ENCODE peak calls at places on chromosomes 16 and 17, in four cellular contexts. One of them, this sample, is unnamed.

GRCh38 chr16:9138731-9139501 is 47.5 kb downstream of the HAPSTR1 start:
- DNase-seq in Peyer's patch: peak; percentile 85
- DNase-seq in right cardiac atrium: peak; percentile 85
- DNase-seq in cardiac muscle cell: peak; percentile 73
- DNase-seq in this sample: peak; percentile 84

GRCh38 chr17:82832411-82832810 is 7.4 kb downstream of the ZNF750 start:
- DNase-seq in Peyer's patch: no peak
- DNase-seq in right cardiac atrium: no peak
- DNase-seq in cardiac muscle cell: no peak
- DNase-seq in this sample: peak; percentile 47

GRCh38 chr17:61349350-61349749 is 50.3 kb upstream of the TBX2 start:
- DNase-seq in Peyer's patch: no peak
- DNase-seq in right cardiac atrium: no peak
- DNase-seq in cardiac muscle cell: no peak
- DNase-seq in this sample: no peak

GRCh38 chr16:79612207-79612606 is 11.7 kb upstream of the MAF start:
- DNase-seq in Peyer's patch: no peak
- DNase-seq in right cardiac atrium: no peak
- DNase-seq in cardiac muscle cell: no peak
- DNase-seq in this sample: no peak

GRCh38 chr17:21287703-21288449 is 3.4 kb downstream of the MAP2K3 start:
- DNase-seq in Peyer's patch: peak; percentile 99
- DNase-seq in right cardiac atrium: peak; percentile 98
- DNase-seq in cardiac muscle cell: peak; percentile 97
- DNase-seq in this sample: peak; percentile 98

GRCh38 chr16:727291-727977 is 528 bp downstream of the HAGHL start:
- DNase-seq in Peyer's patch: peak; percentile 78
- DNase-seq in right cardiac atrium: no peak
- DNase-seq in cardiac muscle cell: no peak
- DNase-seq in this sample: no peak

GRCh38 chr17:290626-291025 is 62.0 kb downstream of the RPH3AL start:
- DNase-seq in Peyer's patch: peak; percentile 24
- DNase-seq in right cardiac atrium: peak; percentile 22
- DNase-seq in cardiac muscle cell: no peak
- DNase-seq in this sample: peak; percentile 27

GRCh38 chr16:27698266-27698665 is 148.3 kb downstream of the KATNIP start:
- DNase-seq in Peyer's patch: peak; percentile 43
- DNase-seq in right cardiac atrium: no peak
- DNase-seq in cardiac muscle cell: no peak
- DNase-seq in this sample: peak; percentile 52

GRCh38 chr16:85673529-85674417 is 15.0 kb downstream of the GINS2 start:
- DNase-seq in Peyer's patch: no peak
- DNase-seq in right cardiac atrium: peak; percentile 85
- DNase-seq in cardiac muscle cell: peak; percentile 82
- DNase-seq in this sample: peak; percentile 86

GRCh38 chr17:69417545-69418483 is 3.3 kb downstream of the MAP2K6 start:
- DNase-seq in Peyer's patch: no peak
- DNase-seq in right cardiac atrium: no peak
- DNase-seq in cardiac muscle cell: no peak
- DNase-seq in this sample: no peak

GRCh38 chr17:71936977-71937376 is 183.8 kb upstream of the SOX9 start:
- DNase-seq in Peyer's patch: no peak
- DNase-seq in right cardiac atrium: no peak
- DNase-seq in cardiac muscle cell: no peak
- DNase-seq in this sample: no peak

GRCh38 chr17:13088666-13089065 is 70.8 kb upstream of the ELAC2 start:
- DNase-seq in Peyer's patch: no peak
- DNase-seq in right cardiac atrium: no peak
- DNase-seq in cardiac muscle cell: no peak
- DNase-seq in this sample: no peak

GRCh38 chr17:76063880-76064546 is 8.3 kb downstream of the SRP68 start:
- DNase-seq in Peyer's patch: no peak
- DNase-seq in right cardiac atrium: no peak
- DNase-seq in cardiac muscle cell: no peak
- DNase-seq in this sample: peak; percentile 3

GRCh38 chr16:87936375-87937230 is at the start of gene CA5A:
- DNase-seq in Peyer's patch: no peak
- DNase-seq in right cardiac atrium: no peak
- DNase-seq in cardiac muscle cell: no peak
- DNase-seq in this sample: no peak

GRCh38 chr16:2339521-2340484 is 725 bp downstream of the ABCA3 start:
- DNase-seq in Peyer's patch: peak; percentile 61
- DNase-seq in right cardiac atrium: peak; percentile 84
- DNase-seq in cardiac muscle cell: peak; percentile 12
- DNase-seq in this sample: peak; percentile 89

DNA sequence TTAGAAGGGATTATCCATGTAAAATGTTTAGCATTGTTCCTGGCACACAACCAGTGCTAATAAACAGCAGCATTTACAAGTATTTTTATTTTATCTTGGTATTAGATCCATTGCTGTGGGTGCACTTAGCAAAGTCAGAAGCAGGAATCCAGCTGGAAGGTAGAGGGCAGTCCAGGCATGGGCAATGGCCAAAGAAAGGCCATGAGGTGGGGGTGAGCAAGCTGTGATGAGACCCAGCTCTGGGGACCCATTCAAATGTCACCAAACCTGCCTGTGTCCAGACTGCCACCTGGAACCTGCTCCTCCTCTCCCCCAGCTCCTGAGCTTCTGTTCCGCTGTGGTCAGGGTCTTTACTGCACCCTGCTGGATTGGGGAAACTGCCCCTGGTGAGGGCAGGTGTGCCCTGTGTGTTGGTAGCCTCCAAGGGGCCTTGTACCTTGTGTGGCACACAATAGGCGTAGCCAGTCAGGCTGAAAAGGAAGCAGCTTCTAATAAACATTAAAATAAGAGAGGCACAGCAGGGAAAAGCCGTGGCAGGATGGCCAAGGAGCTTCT is 118.0 kb upstream of the CRHR1 start:
- DNase-seq in Peyer's patch: no peak
- DNase-seq in right cardiac atrium: no peak
- DNase-seq in cardiac muscle cell: no peak
- DNase-seq in this sample: no peak
- H3K27ac ChIP-seq in Peyer's patch: no peak overlapping the region
- H3K27ac ChIP-seq in right cardiac atrium: no peak overlapping the region
- H3K27ac ChIP-seq in cardiac muscle cell: no peak overlapping the region
- H3K27ac ChIP-seq in this sample: no peak overlapping the region

GRCh38 chr17:74453665-74454196 is 12.7 kb upstream of the CD300A start:
- DNase-seq in Peyer's patch: peak; percentile 93
- DNase-seq in right cardiac atrium: no peak
- DNase-seq in cardiac muscle cell: no peak
- DNase-seq in this sample: no peak
- H3K4me3 ChIP-seq in Peyer's patch: peak overlapping the region; percentile 48
- H3K4me3 ChIP-seq in right cardiac atrium: peak overlapping the region; percentile 54
- H3K4me3 ChIP-seq in cardiac muscle cell: peak overlapping the region; percentile 26
- H3K4me3 ChIP-seq in this sample: peak overlapping the region; percentile 50

DNA sequence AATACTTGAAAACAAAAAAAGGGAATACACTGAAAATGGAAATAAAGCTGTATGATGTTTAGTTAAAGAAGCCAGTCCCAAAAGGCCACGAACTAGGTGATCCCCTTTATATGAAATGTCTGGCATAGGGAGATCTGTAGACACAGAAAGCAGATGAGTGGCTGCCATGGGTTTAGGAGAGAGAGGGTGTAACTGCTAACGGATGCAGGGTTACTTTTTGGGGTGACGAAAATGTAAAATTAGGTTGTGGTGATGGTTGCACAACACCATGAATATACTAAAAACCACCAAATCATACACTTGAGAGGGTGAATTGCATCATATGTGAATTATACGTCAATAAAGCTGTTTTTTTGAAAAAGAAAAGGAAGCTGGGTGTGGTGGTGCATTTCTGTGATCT is 99.6 kb downstream of the ADCY9 start:
- DNase-seq in Peyer's patch: no peak
- DNase-seq in right cardiac atrium: no peak
- DNase-seq in cardiac muscle cell: peak; percentile 58
- DNase-seq in this sample: no peak
- H3K4me1 ChIP-seq in Peyer's patch: peaks cover 64% of the 10 kb centered on the region
- H3K4me1 ChIP-seq in right cardiac atrium: peaks cover 3% of the 10 kb centered on the region
- H3K4me1 ChIP-seq in cardiac muscle cell: no peaks in the 10 kb centered on the region
- H3K4me1 ChIP-seq in this sample: peaks cover 25% of the 10 kb centered on the region

GRCh38 chr16:73063284-73063733 is 15.4 kb upstream of the ZFHX3 start:
- DNase-seq in Peyer's patch: no peak
- DNase-seq in right cardiac atrium: peak; percentile 55
- DNase-seq in cardiac muscle cell: no peak
- DNase-seq in this sample: no peak

GRCh38 chr16:73062640-73063283 is 14.8 kb upstream of the ZFHX3 start:
- DNase-seq in Peyer's patch: no peak
- DNase-seq in right cardiac atrium: peak; percentile 57
- DNase-seq in cardiac muscle cell: peak; percentile 14
- DNase-seq in this sample: no peak

GRCh38 chr16:73064227-73064995 is 16.5 kb upstream of the ZFHX3 start:
- DNase-seq in Peyer's patch: peak; percentile 46
- DNase-seq in right cardiac atrium: peak; percentile 72
- DNase-seq in cardiac muscle cell: peak; percentile 88
- DNase-seq in this sample: no peak

GRCh38 chr16:73064996-73065349 is 17.0 kb upstream of the ZFHX3 start:
- DNase-seq in Peyer's patch: peak; percentile 45
- DNase-seq in right cardiac atrium: peak; percentile 75
- DNase-seq in cardiac muscle cell: no peak
- DNase-seq in this sample: no peak

DNA sequence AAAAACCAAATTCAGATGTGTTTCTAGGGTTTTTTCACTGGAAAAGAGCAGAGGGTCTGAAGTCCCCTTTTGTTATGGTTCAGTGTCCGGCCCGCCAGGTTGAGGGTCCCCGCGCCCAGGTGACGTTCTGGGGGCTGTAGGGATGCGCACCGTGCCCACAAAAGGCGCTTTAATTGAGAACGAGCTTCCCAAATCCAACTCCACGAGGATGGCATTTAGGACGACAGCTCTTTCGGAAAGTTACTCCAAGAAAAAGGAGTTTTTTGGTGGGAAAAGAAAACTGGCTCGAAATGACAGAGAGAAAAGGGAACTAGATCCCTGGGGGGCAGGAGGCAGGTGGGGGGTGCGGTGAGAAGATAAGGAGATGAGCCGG is 15.9 kb upstream of the ZFHX3 start:
- DNase-seq in Peyer's patch: no peak
- DNase-seq in right cardiac atrium: no peak
- DNase-seq in cardiac muscle cell: no peak
- DNase-seq in this sample: no peak
- H3K27ac ChIP-seq in Peyer's patch: no peak overlapping the region
- H3K27ac ChIP-seq in right cardiac atrium: peak overlapping the region; percentile 10
- H3K27ac ChIP-seq in cardiac muscle cell: no peak overlapping the region
- H3K27ac ChIP-seq in this sample: peak overlapping the region; percentile 67

This sample was measured in upper lobe of right lung.